ENCODE peak calls at places on chromosome 7, in four cellular contexts. Z is H9; S is mammary epithelial cell; B is activated effector memory CD4-positive, alpha-beta T cell treated with Interleukin-2 at 50 U/mL for 16 hours. D is an unnamed sample.

GRCh38 chr7:142749218-142749993 is at the start of gene PRSS1:
- DNase-seq in Z (no peak), S (no peak), B (no peak), D (no peak)

GRCh38 chr7:1946025-1946424 is 275.9 kb downstream of the ELFN1 start:
- DNase-seq in Z (no peak), S (no peak), B (no peak), D (no peak)

GRCh38 chr7:77703220-77703472 is 6.9 kb downstream of the RSBN1L start:
- DNase-seq in Z (no peak), S (no peak), B (no peak), D (no peak)

GRCh38 chr7:123769371-123769770 is 20.6 kb upstream of the WASL start:
- DNase-seq in Z (no peak), S (peak; percentile 83), B (no peak), D (no peak)

GRCh38 chr7:112150823-112151641 is 55.2 kb downstream of the DOCK4 start:
- DNase-seq in Z (no peak), S (no peak), B (no peak), D (no peak)

GRCh38 chr7:27053153-27053552 is 42.6 kb downstream of the HOXA1 start:
- DNase-seq in Z (peak; percentile 39), S (no peak), B (no peak), D (no peak)

GRCh38 chr7:40733111-40733510 is 598.3 kb downstream of the SUGCT start:
- DNase-seq in Z (no peak), S (no peak), B (no peak), D (no peak)

GRCh38 chr7:132412435-132412834 is 163.8 kb downstream of the PLXNA4 start:
- DNase-seq in Z (no peak), S (no peak), B (no peak), D (no peak)

GRCh38 chr7:25834050-25834449 is 317.9 kb upstream of the NFE2L3 start:
- DNase-seq in Z (no peak), S (no peak), B (no peak), D (no peak)

GRCh38 chr7:19851504-19851903 is 78.1 kb upstream of the TMEM196 start:
- DNase-seq in Z (no peak), S (no peak), B (no peak), D (no peak)

GRCh38 chr7:6934981-6935380 is 108.9 kb upstream of the CCZ1B start:
- DNase-seq in Z (no peak), S (no peak), B (no peak), D (no peak)

GRCh38 chr7:4450483-4450882 is 231.6 kb upstream of the FOXK1 start:
- DNase-seq in Z (no peak), S (no peak), B (no peak), D (no peak)

GRCh38 chr7:99579956-99580777 is 17.9 kb upstream of the TMEM225B start:
- DNase-seq in Z (peak; percentile 83), S (no peak), B (peak; percentile 41), D (no peak)

GRCh38 chr7:27167916-27168264 is 2.6 kb upstream of the HOXA9 start:
- DNase-seq in Z (no peak), S (no peak), B (no peak), D (no peak)

GRCh38 chr7:47361746-47362215 is 220.1 kb downstream of the TNS3 start:
- DNase-seq in Z (no peak), S (peak; percentile 96), B (no peak), D (no peak)

GRCh38 chr7:20359397-20359963 is 28.8 kb downstream of the ITGB8 start:
- DNase-seq in Z (no peak), S (peak; percentile 50), B (no peak), D (no peak)

GRCh38 chr7:67423058-67423457 is 426.4 kb downstream of the TYW1 start:
- DNase-seq in Z (no peak), S (no peak), B (no peak), D (no peak)

GRCh38 chr7:120876922-120877321 is 19.0 kb upstream of the TSPAN12 start:
- DNase-seq in Z (no peak), S (no peak), B (no peak), D (no peak)

D was measured in SIG-M5.